ENCODE peak calls at places on chromosomes 1 and 21, in six cellular contexts. R is mammary epithelial cell, A is lung, L is ascending aorta, Y is heart right ventricle, U is breast epithelium. E is an unnamed sample.

GRCh38 chr1:215631489-215631888 is 64.4 kb downstream of the KCTD3 start:
- DNase-seq in L (no peak), R (peak; percentile 83), A (no peak), U (peak; percentile 31), Y (peak; percentile 19), E (no peak)

GRCh38 chr1:234978397-234979291 is 150.0 kb downstream of the TOMM20 start:
- DNase-seq in R (peak; percentile 52), U (no peak), Y (no peak), A (no peak), L (no peak), E (no peak)

GRCh38 chr1:99371413-99371812 is 107.1 kb downstream of the PLPPR4 start:
- DNase-seq in Y (no peak), U (no peak), A (no peak), L (no peak), R (no peak), E (no peak)

GRCh38 chr1:235181561-235182245 is 20.7 kb upstream of the RBM34 start:
- DNase-seq in L (no peak), U (no peak), A (no peak), R (no peak), Y (no peak), E (no peak)

GRCh38 chr21:25330266-25330665 is 277.0 kb downstream of the MRPL39 start:
- DNase-seq in L (no peak), A (no peak), U (no peak), R (no peak), Y (no peak), E (no peak)

GRCh38 chr1:201456499-201457309 is 12.3 kb downstream of the PHLDA3 start:
- DNase-seq in L (peak; percentile 87), R (peak; percentile 98), Y (peak; percentile 43), U (peak; percentile 83), A (peak; percentile 80), E (no peak)

GRCh38 chr1:223143760-223144248 is 756 bp upstream of the TLR5 start:
- DNase-seq in L (no peak), Y (peak; percentile 21), A (peak; percentile 48), R (no peak), U (no peak), E (no peak)

GRCh38 chr1:210467440-210468040 is 138.8 kb downstream of the HHAT start:
- DNase-seq in U (no peak), R (no peak), L (no peak), A (no peak), Y (no peak), E (no peak)

GRCh38 chr1:176949033-176949662 is 215.4 kb downstream of the ASTN1 start:
- DNase-seq in L (no peak), U (no peak), A (peak; percentile 42), Y (peak; percentile 47), R (peak; percentile 68), E (peak; percentile 56)

GRCh38 chr1:63674238-63674864 is 81.1 kb downstream of the PGM1 start:
- DNase-seq in L (peak; percentile 89), R (peak; percentile 85), U (peak; percentile 54), Y (peak; percentile 54), A (peak; percentile 57), E (no peak)

DNA sequence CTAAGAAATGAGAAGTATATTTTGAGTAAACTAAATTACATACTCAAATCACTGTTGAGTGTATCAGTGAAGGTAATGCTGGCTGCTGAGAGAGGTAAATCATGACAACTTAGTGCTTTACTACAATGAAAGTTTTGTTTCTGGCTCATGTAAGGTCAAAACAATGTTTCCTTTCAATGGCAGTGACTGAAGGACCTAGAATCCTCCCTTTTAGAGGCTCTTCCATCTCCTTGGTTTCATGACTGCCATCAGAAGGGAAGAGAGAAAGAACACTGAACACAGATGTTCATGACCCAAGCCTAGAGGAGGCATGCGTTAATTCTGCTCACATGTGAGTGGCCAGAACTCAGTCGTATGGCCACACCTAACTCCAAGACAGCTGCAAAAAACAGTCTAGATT is 130.6 kb downstream of the AKT3 start:
- DNase-seq in L (no peak), U (no peak), Y (no peak), A (no peak), R (no peak), E (no peak)
- H3K27ac ChIP-seq in L (no peak overlapping the region), U (no peak overlapping the region), Y (no peak overlapping the region), A (no peak overlapping the region), R (peak overlapping the region; percentile 58), E (peak overlapping the region; percentile 96)

GRCh38 chr1:161225534-161226319 is at the start of gene TOMM40L:
- DNase-seq in Y (peak; percentile 85), L (peak; percentile 96), R (peak; percentile 99), A (peak; percentile 89), U (peak; percentile 94), E (peak; percentile 94)
- TF ChIP-seq CTCF in Y (peak; percentile 51), L (peak; percentile 27), R (peak; percentile 70), A (peak; percentile 60), U (peak; percentile 50), E (peak; percentile 65)

DNA sequence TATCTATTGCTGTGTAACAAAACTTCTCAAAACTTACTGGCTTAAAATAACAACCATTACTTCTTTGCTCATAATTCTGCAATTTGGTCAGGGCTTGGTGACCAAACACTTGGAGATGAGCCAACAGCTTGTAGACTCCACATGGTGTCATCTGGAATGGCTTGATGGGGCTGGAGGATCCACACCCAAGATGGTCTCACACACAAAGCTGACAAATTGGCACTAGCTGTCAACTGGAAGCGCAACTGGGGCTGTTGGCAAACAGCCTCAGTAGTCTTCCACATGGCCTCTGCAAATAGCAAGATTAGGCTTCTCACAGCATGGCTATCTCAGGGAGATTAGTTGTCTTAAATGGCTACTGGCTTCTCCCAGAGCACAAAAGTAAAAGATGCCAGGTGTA is 27.1 kb upstream of the MTF2 start:
- DNase-seq in U (no peak), A (no peak), Y (no peak), R (no peak), L (no peak), E (no peak)
- H3K27ac ChIP-seq in U (no peak overlapping the region), A (no peak overlapping the region), Y (no peak overlapping the region), R (no peak overlapping the region), L (no peak overlapping the region), E (no peak overlapping the region)

GRCh38 chr1:150364231-150365003 is 470 bp downstream of the RPRD2 start:
- DNase-seq in R (peak; percentile 81), L (peak; percentile 90), A (peak; percentile 81), Y (peak; percentile 82), U (peak; percentile 69), E (peak; percentile 73)
- TF ChIP-seq CTCF in R (no peak), L (no peak), A (no peak), Y (no peak), U (no peak), E (peak; percentile 4)

GRCh38 chr1:91712393-91712792 is 173.6 kb downstream of the TGFBR3 start:
- DNase-seq in R (no peak), U (no peak), A (no peak), Y (no peak), L (no peak), E (no peak)
- H3K27ac ChIP-seq in R (no peak overlapping the region), U (peak overlapping the region; percentile 87), A (no peak overlapping the region), Y (peak overlapping the region; percentile 74), L (no peak overlapping the region), E (no peak overlapping the region)

DNA sequence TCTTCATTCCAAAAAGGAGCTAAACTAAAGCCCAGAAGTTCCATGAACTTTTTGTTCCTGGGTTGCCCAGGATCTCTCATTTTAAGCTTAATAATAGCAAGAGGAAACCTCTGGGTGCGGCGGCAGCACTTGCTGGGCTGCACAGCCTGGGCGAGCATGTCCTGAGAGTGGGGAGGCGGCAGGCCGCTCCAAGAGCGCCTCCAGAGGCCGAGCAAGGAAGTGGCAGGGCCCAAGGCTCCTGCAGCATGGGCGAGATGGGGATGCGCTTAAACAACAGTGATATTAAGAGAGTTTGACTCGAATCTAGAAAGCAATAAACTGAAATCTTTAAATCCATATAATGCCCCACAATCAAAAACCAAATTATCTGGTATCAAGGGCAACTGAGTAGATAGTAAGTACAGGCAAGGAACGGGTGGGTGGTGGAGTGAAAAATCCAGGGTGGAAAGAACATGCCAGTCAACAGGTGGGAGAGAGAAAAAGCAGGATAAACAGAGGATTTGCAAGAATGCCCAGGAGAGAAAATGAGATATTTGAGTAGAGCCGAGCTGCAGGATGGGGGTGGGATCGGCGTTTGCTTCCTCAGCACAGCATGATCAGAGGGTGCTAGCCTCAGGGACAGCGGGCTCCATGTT is 14.1 kb upstream of the TNR start:
- DNase-seq in U (no peak), A (no peak), L (no peak), Y (peak; percentile 25), R (peak; percentile 13), E (no peak)
- TF ChIP-seq CTCF in U (peak; percentile 14), A (peak; percentile 14), L (peak; percentile 32), Y (peak; percentile 71), R (peak; percentile 83), E (peak; percentile 71)

DNA sequence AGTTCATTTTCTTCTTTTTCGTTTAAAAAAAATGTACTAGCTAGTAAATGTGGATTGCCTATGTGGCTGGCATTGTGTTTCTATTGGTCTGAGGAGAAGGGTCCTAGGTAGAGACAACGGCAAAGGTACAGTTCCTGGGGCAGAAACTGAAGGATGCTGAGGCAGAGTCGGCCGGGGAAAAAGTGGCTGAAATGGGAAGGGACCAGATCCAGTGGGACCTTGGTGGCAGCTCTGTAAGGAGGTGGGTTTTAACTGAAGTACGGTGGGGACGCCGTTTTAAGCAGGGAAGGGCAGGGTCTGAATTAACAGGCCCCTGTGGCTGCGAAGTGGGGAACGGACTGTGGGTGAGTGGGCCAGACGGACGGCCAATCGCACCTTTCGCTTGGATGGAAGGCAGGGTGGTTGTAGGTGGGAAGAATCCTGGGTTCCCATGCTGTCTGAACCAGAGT is 420 bp upstream of the VPS13D start:
- DNase-seq in R (no peak), L (no peak), A (no peak), U (no peak), Y (no peak), E (no peak)
- H3K27ac ChIP-seq in R (no peak overlapping the region), L (no peak overlapping the region), A (no peak overlapping the region), U (no peak overlapping the region), Y (no peak overlapping the region), E (no peak overlapping the region)

GRCh38 chr21:35410123-35410522 is 361.0 kb upstream of the RUNX1 start:
- DNase-seq in R (no peak), A (no peak), U (no peak), L (no peak), Y (no peak), E (no peak)

GRCh38 chr21:35410656-35411055 is 361.6 kb upstream of the RUNX1 start:
- DNase-seq in R (no peak), A (no peak), U (no peak), L (no peak), Y (no peak), E (no peak)

GRCh38 chr21:35404247-35404646 is 355.1 kb upstream of the RUNX1 start:
- DNase-seq in A (no peak), U (no peak), R (no peak), Y (no peak), L (no peak), E (no peak)

GRCh38 chr21:35408401-35408800 is 359.3 kb upstream of the RUNX1 start:
- DNase-seq in U (no peak), A (no peak), R (peak; percentile 37), L (no peak), Y (no peak), E (no peak)

GRCh38 chr21:35406600-35406999 is 357.5 kb upstream of the RUNX1 start:
- DNase-seq in Y (no peak), U (no peak), R (no peak), L (no peak), A (no peak), E (no peak)
- TF ChIP-seq CTCF in Y (no peak), U (no peak), R (no peak), L (no peak), A (no peak), E (no peak)

E was measured in RWPE2.